ENCODE peak calls at places on chromosomes 2 and 18, in four cellular contexts. One of them, this sample, is unnamed.

GRCh38 chr2:113218283-113219091 is 44.7 kb downstream of the PSD4 start:
- DNase-seq in foreskin keratinocyte: no peak
- DNase-seq in HT-29: peak; percentile 99
- DNase-seq in activated T-helper 1 cell treated with Interleukin-2 at 50 U/mL for 16 hours: no peak
- DNase-seq in this sample: peak; percentile 83

GRCh38 chr2:235561450-235561849 is 67.6 kb downstream of the AGAP1 start:
- DNase-seq in activated T-helper 1 cell treated with Interleukin-2 at 50 U/mL for 16 hours: no peak
- DNase-seq in HT-29: no peak
- DNase-seq in foreskin keratinocyte: no peak
- DNase-seq in this sample: no peak

GRCh38 chr18:1018211-1018651 is 113.6 kb downstream of the ADCYAP1 start:
- DNase-seq in HT-29: no peak
- DNase-seq in activated T-helper 1 cell treated with Interleukin-2 at 50 U/mL for 16 hours: no peak
- DNase-seq in foreskin keratinocyte: no peak
- DNase-seq in this sample: no peak

GRCh38 chr18:67239826-67240225 is 276.7 kb downstream of the DSEL start:
- DNase-seq in activated T-helper 1 cell treated with Interleukin-2 at 50 U/mL for 16 hours: no peak
- DNase-seq in foreskin keratinocyte: no peak
- DNase-seq in HT-29: no peak
- DNase-seq in this sample: no peak

GRCh38 chr2:14137643-14138042 is 494.9 kb upstream of the LRATD1 start:
- DNase-seq in HT-29: peak; percentile 28
- DNase-seq in foreskin keratinocyte: no peak
- DNase-seq in activated T-helper 1 cell treated with Interleukin-2 at 50 U/mL for 16 hours: no peak
- DNase-seq in this sample: peak; percentile 11

GRCh38 chr2:240356700-240357640 is 78.5 kb upstream of the GPC1 start:
- DNase-seq in HT-29: no peak
- DNase-seq in activated T-helper 1 cell treated with Interleukin-2 at 50 U/mL for 16 hours: no peak
- DNase-seq in foreskin keratinocyte: no peak
- DNase-seq in this sample: no peak

GRCh38 chr2:109635426-109636289 is 21.5 kb downstream of the SOWAHC start:
- DNase-seq in foreskin keratinocyte: no peak
- DNase-seq in HT-29: no peak
- DNase-seq in activated T-helper 1 cell treated with Interleukin-2 at 50 U/mL for 16 hours: no peak
- DNase-seq in this sample: no peak

GRCh38 chr2:42250925-42251324 is 81.8 kb downstream of the EML4 start:
- DNase-seq in foreskin keratinocyte: no peak
- DNase-seq in HT-29: no peak
- DNase-seq in activated T-helper 1 cell treated with Interleukin-2 at 50 U/mL for 16 hours: no peak
- DNase-seq in this sample: no peak

GRCh38 chr2:9761547-9761946 is 81.7 kb upstream of the TAF1B start:
- DNase-seq in activated T-helper 1 cell treated with Interleukin-2 at 50 U/mL for 16 hours: no peak
- DNase-seq in foreskin keratinocyte: no peak
- DNase-seq in HT-29: no peak
- DNase-seq in this sample: no peak

GRCh38 chr2:158024288-158024898 is 77.3 kb upstream of the UPP2 start:
- DNase-seq in activated T-helper 1 cell treated with Interleukin-2 at 50 U/mL for 16 hours: peak; percentile 17
- DNase-seq in HT-29: peak; percentile 87
- DNase-seq in foreskin keratinocyte: no peak
- DNase-seq in this sample: peak; percentile 66

GRCh38 chr2:20523053-20523452 is 76.2 kb downstream of the RHOB start:
- DNase-seq in activated T-helper 1 cell treated with Interleukin-2 at 50 U/mL for 16 hours: no peak
- DNase-seq in foreskin keratinocyte: no peak
- DNase-seq in HT-29: no peak
- DNase-seq in this sample: no peak

GRCh38 chr18:12014976-12015696 is 33.8 kb downstream of the IMPA2 start:
- DNase-seq in activated T-helper 1 cell treated with Interleukin-2 at 50 U/mL for 16 hours: no peak
- DNase-seq in HT-29: no peak
- DNase-seq in foreskin keratinocyte: no peak
- DNase-seq in this sample: no peak

GRCh38 chr2:2866459-2866858 is 511.2 kb downstream of the EIPR1 start:
- DNase-seq in HT-29: no peak
- DNase-seq in activated T-helper 1 cell treated with Interleukin-2 at 50 U/mL for 16 hours: no peak
- DNase-seq in foreskin keratinocyte: no peak
- DNase-seq in this sample: no peak

GRCh38 chr2:104840151-104840550 is 13.8 kb upstream of the POU3F3 start:
- DNase-seq in foreskin keratinocyte: no peak
- DNase-seq in HT-29: no peak
- DNase-seq in activated T-helper 1 cell treated with Interleukin-2 at 50 U/mL for 16 hours: no peak
- DNase-seq in this sample: no peak

GRCh38 chr2:154195644-154196221 is 324.0 kb downstream of the GALNT13 start:
- DNase-seq in HT-29: no peak
- DNase-seq in foreskin keratinocyte: no peak
- DNase-seq in activated T-helper 1 cell treated with Interleukin-2 at 50 U/mL for 16 hours: no peak
- DNase-seq in this sample: no peak

GRCh38 chr2:171410624-171411023 is 23.2 kb downstream of the METTL8 start:
- DNase-seq in foreskin keratinocyte: no peak
- DNase-seq in HT-29: no peak
- DNase-seq in activated T-helper 1 cell treated with Interleukin-2 at 50 U/mL for 16 hours: no peak
- DNase-seq in this sample: no peak

GRCh38 chr2:218961229-218961628 is 1.8 kb downstream of the CDK5R2 start:
- DNase-seq in foreskin keratinocyte: no peak
- DNase-seq in HT-29: no peak
- DNase-seq in activated T-helper 1 cell treated with Interleukin-2 at 50 U/mL for 16 hours: no peak
- DNase-seq in this sample: no peak

GRCh38 chr2:165197346-165197745 is 6.5 kb downstream of the SCN3A start:
- DNase-seq in foreskin keratinocyte: no peak
- DNase-seq in HT-29: no peak
- DNase-seq in activated T-helper 1 cell treated with Interleukin-2 at 50 U/mL for 16 hours: no peak
- DNase-seq in this sample: no peak

GRCh38 chr2:30985493-30986292 is 152.5 kb downstream of the GALNT14 start:
- DNase-seq in foreskin keratinocyte: no peak
- DNase-seq in activated T-helper 1 cell treated with Interleukin-2 at 50 U/mL for 16 hours: no peak
- DNase-seq in HT-29: no peak
- DNase-seq in this sample: no peak

GRCh38 chr18:45617284-45617683 is 2.0 kb downstream of the SLC14A2 start:
- DNase-seq in HT-29: peak; percentile 58
- DNase-seq in activated T-helper 1 cell treated with Interleukin-2 at 50 U/mL for 16 hours: no peak
- DNase-seq in foreskin keratinocyte: peak; percentile 48
- DNase-seq in this sample: peak; percentile 79

GRCh38 chr2:26756337-26756736 is 7.7 kb upstream of the SLC35F6 start:
- DNase-seq in foreskin keratinocyte: no peak
- DNase-seq in activated T-helper 1 cell treated with Interleukin-2 at 50 U/mL for 16 hours: no peak
- DNase-seq in HT-29: no peak
- DNase-seq in this sample: no peak

GRCh38 chr18:37251679-37252078 is 313.9 kb downstream of the CELF4 start:
- DNase-seq in activated T-helper 1 cell treated with Interleukin-2 at 50 U/mL for 16 hours: no peak
- DNase-seq in HT-29: no peak
- DNase-seq in foreskin keratinocyte: no peak
- DNase-seq in this sample: no peak

GRCh38 chr2:227479865-227480475 is 8.0 kb downstream of the AGFG1 start:
- DNase-seq in foreskin keratinocyte: no peak
- DNase-seq in activated T-helper 1 cell treated with Interleukin-2 at 50 U/mL for 16 hours: no peak
- DNase-seq in HT-29: peak; percentile 56
- DNase-seq in this sample: no peak

GRCh38 chr2:152594792-152595191 is 122.5 kb downstream of the PRPF40A start:
- DNase-seq in HT-29: no peak
- DNase-seq in foreskin keratinocyte: no peak
- DNase-seq in activated T-helper 1 cell treated with Interleukin-2 at 50 U/mL for 16 hours: no peak
- DNase-seq in this sample: no peak

GRCh38 chr18:64097497-64097896 is 51.4 kb downstream of the LINC00305 start:
- DNase-seq in activated T-helper 1 cell treated with Interleukin-2 at 50 U/mL for 16 hours: no peak
- DNase-seq in HT-29: no peak
- DNase-seq in foreskin keratinocyte: no peak
- DNase-seq in this sample: no peak

GRCh38 chr2:88626171-88627054 is 851 bp downstream of the EIF2AK3 start:
- DNase-seq in activated T-helper 1 cell treated with Interleukin-2 at 50 U/mL for 16 hours: peak; percentile 43
- DNase-seq in foreskin keratinocyte: no peak
- DNase-seq in HT-29: peak; percentile 31
- DNase-seq in this sample: peak; percentile 55

GRCh38 chr2:44267269-44268258 is 7.7 kb upstream of the SLC3A1 start:
- DNase-seq in HT-29: no peak
- DNase-seq in activated T-helper 1 cell treated with Interleukin-2 at 50 U/mL for 16 hours: no peak
- DNase-seq in foreskin keratinocyte: no peak
- DNase-seq in this sample: no peak

GRCh38 chr18:63074987-63075404 is 244.6 kb downstream of the BCL2 start:
- DNase-seq in activated T-helper 1 cell treated with Interleukin-2 at 50 U/mL for 16 hours: peak; percentile 33
- DNase-seq in HT-29: peak; percentile 70
- DNase-seq in foreskin keratinocyte: peak; percentile 37
- DNase-seq in this sample: peak; percentile 85

GRCh38 chr2:10414000-10414451 is 34.1 kb downstream of the ODC1 start:
- DNase-seq in HT-29: peak; percentile 54
- DNase-seq in activated T-helper 1 cell treated with Interleukin-2 at 50 U/mL for 16 hours: no peak
- DNase-seq in foreskin keratinocyte: peak; percentile 50
- DNase-seq in this sample: no peak

GRCh38 chr18:61154866-61155265 is 178.4 kb upstream of the CDH20 start:
- DNase-seq in foreskin keratinocyte: no peak
- DNase-seq in HT-29: no peak
- DNase-seq in activated T-helper 1 cell treated with Interleukin-2 at 50 U/mL for 16 hours: no peak
- DNase-seq in this sample: no peak

GRCh38 chr2:120525056-120526046 is 179.4 kb downstream of the INHBB start:
- DNase-seq in HT-29: peak; percentile 33
- DNase-seq in foreskin keratinocyte: no peak
- DNase-seq in activated T-helper 1 cell treated with Interleukin-2 at 50 U/mL for 16 hours: no peak
- DNase-seq in this sample: peak; percentile 55

GRCh38 chr18:44839239-44839666 is 158.6 kb downstream of the SETBP1 start:
- DNase-seq in HT-29: no peak
- DNase-seq in activated T-helper 1 cell treated with Interleukin-2 at 50 U/mL for 16 hours: peak; percentile 31
- DNase-seq in foreskin keratinocyte: no peak
- DNase-seq in this sample: peak; percentile 38

GRCh38 chr18:3653263-3653858 is 203.4 kb downstream of the TGIF1 start:
- DNase-seq in HT-29: no peak
- DNase-seq in foreskin keratinocyte: no peak
- DNase-seq in activated T-helper 1 cell treated with Interleukin-2 at 50 U/mL for 16 hours: no peak
- DNase-seq in this sample: no peak

GRCh38 chr2:68684197-68684596 is 40.8 kb downstream of the PROKR1 start:
- DNase-seq in activated T-helper 1 cell treated with Interleukin-2 at 50 U/mL for 16 hours: no peak
- DNase-seq in HT-29: no peak
- DNase-seq in foreskin keratinocyte: no peak
- DNase-seq in this sample: no peak

GRCh38 chr18:9796933-9797549 is 88.7 kb upstream of the TXNDC2 start:
- DNase-seq in HT-29: no peak
- DNase-seq in foreskin keratinocyte: no peak
- DNase-seq in activated T-helper 1 cell treated with Interleukin-2 at 50 U/mL for 16 hours: no peak
- DNase-seq in this sample: no peak